ENCODE peak calls at places on chromosomes 11 and 22, in seven cellular contexts. W is H1, K is IMR-90, M is HCT116, V is HepG2, R is GM12878, B is K562. L is an unnamed sample.

GRCh38 chr11:130677486-130678153 is 229.2 kb downstream of the ADAMTS15 start:
- DNase-seq in W (peak; percentile 43), M (no peak), B (no peak), R (no peak), V (peak; percentile 32), K (peak; percentile 70), L (no peak)

GRCh38 chr22:29994027-29994715 is 86.1 kb upstream of the HORMAD2 start:
- DNase-seq in V (peak; percentile 62), W (no peak), B (no peak), K (peak; percentile 89), M (no peak), R (no peak), L (peak; percentile 26)

GRCh38 chr11:69539416-69540117 is 58.1 kb downstream of the LINC01488 start:
- DNase-seq in W (no peak), V (no peak), M (no peak), K (no peak), B (no peak), R (no peak), L (no peak)

GRCh38 chr11:8832571-8833260 is 78.3 kb upstream of the AKIP1 start:
- DNase-seq in B (no peak), V (no peak), R (peak; percentile 90), W (no peak), K (peak; percentile 83), M (no peak), L (no peak)

GRCh38 chr22:36417281-36417686 is 29.5 kb upstream of the MYH9 start:
- DNase-seq in R (no peak), K (peak; percentile 73), V (no peak), B (no peak), W (no peak), M (no peak), L (no peak)

GRCh38 chr11:58626915-58627483 is 4.5 kb downstream of the CNTF start:
- DNase-seq in K (peak; percentile 6), R (no peak), V (no peak), W (no peak), B (no peak), M (no peak), L (no peak)

GRCh38 chr11:67368621-67369020 is 4.8 kb downstream of the CLCF1 start:
- DNase-seq in K (no peak), W (no peak), R (no peak), B (no peak), V (no peak), M (no peak), L (no peak)

GRCh38 chr22:28019881-28020861 is 101.1 kb upstream of the PITPNB start:
- DNase-seq in R (no peak), W (peak; percentile 34), K (peak; percentile 60), V (peak; percentile 30), M (peak; percentile 21), B (peak; percentile 73), L (peak; percentile 52)

GRCh38 chr11:44094260-44094868 is 1.1 kb upstream of the EXT2 start:
- DNase-seq in K (peak; percentile 81), R (no peak), B (peak; percentile 85), V (peak; percentile 79), M (peak; percentile 57), W (no peak), L (peak; percentile 65)

GRCh38 chr11:65692367-65692766 is 19.7 kb upstream of the KAT5 start:
- DNase-seq in R (no peak), W (no peak), K (no peak), B (peak; percentile 62), V (no peak), M (no peak), L (no peak)

GRCh38 chr11:15605094-15605493 is 490.4 kb downstream of the INSC start:
- DNase-seq in B (no peak), V (no peak), R (no peak), M (no peak), K (no peak), W (no peak), L (no peak)

GRCh38 chr11:126318642-126319373 is 14.9 kb downstream of the DCPS start:
- DNase-seq in W (no peak), V (no peak), B (no peak), K (peak; percentile 97), R (peak; percentile 55), M (no peak), L (no peak)

GRCh38 chr11:995752-996420 is 40.6 kb downstream of the MUC6 start:
- DNase-seq in R (peak; percentile 48), M (no peak), B (no peak), W (no peak), K (no peak), V (no peak), L (no peak)

GRCh38 chr11:1276061-1276790 is 33.2 kb downstream of the TOLLIP start:
- DNase-seq in W (no peak), V (no peak), B (no peak), R (no peak), M (no peak), K (no peak), L (no peak)

GRCh38 chr11:78371221-78371899 is 46.3 kb downstream of the GAB2 start:
- DNase-seq in K (no peak), R (no peak), M (no peak), B (no peak), W (no peak), V (no peak), L (no peak)

GRCh38 chr22:42277988-42278776 is 7.7 kb upstream of the TCF20 start:
- DNase-seq in W (no peak), V (no peak), K (no peak), B (no peak), M (no peak), R (no peak), L (peak; percentile 20)

GRCh38 chr11:23021287-23021863 is 161.1 kb upstream of the CCDC179 start:
- DNase-seq in B (peak; percentile 26), M (no peak), V (peak; percentile 9), K (peak; percentile 51), R (no peak), W (peak; percentile 2), L (peak; percentile 33)

GRCh38 chr11:126963603-126964353 is 36.8 kb downstream of the KIRREL3 start:
- DNase-seq in R (no peak), W (no peak), K (peak; percentile 43), M (no peak), B (no peak), V (no peak), L (no peak)

GRCh38 chr11:69652999-69653398 is 12.0 kb downstream of the CCND1 start:
- DNase-seq in B (no peak), V (no peak), M (no peak), K (no peak), R (no peak), W (no peak), L (no peak)

GRCh38 chr11:65586676-65587075 is 8.9 kb downstream of the KCNK7 start:
- DNase-seq in V (no peak), W (no peak), B (no peak), K (no peak), R (no peak), M (no peak), L (no peak)

GRCh38 chr11:87127131-87127530 is 89.4 kb downstream of the TMEM135 start:
- DNase-seq in R (no peak), M (no peak), B (no peak), K (no peak), V (no peak), W (no peak), L (no peak)

GRCh38 chr22:49925525-49926128 is 7.2 kb downstream of the CRELD2 start:
- DNase-seq in M (no peak), V (no peak), W (no peak), R (peak; percentile 71), K (no peak), B (no peak), L (no peak)

GRCh38 chr22:28792491-28793383 is 7.6 kb downstream of the XBP1 start:
- DNase-seq in V (no peak), B (no peak), W (no peak), R (no peak), K (no peak), M (no peak), L (no peak)

GRCh38 chr22:23825246-23825905 is 13.4 kb downstream of the DERL3 start:
- DNase-seq in K (no peak), W (no peak), R (no peak), M (no peak), V (no peak), B (no peak), L (no peak)

GRCh38 chr11:16321148-16321547 is 35.2 kb downstream of the SOX6 start:
- DNase-seq in B (no peak), W (no peak), M (no peak), K (peak; percentile 30), V (no peak), R (no peak), L (no peak)

DNA sequence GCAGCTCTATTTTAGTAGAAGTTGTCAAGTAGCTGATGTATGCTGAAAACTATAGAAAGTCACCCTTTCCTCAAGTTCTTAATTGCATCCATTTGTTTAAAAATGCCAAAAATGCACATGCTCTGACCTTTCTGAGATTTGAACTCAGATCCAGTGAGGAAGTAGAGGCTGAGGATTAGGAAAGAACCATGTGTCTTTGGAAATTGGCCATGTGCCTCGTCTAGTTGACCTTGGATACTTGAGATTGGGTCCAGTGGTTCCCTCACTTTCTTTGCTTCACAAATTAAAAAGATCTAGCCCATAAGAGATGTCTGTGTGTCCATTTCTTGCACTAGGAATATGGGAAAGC is 128.3 kb downstream of the MAML2 start:
- DNase-seq in V (no peak), W (no peak), R (no peak), M (no peak), K (no peak), B (no peak), L (no peak)
- H3K9ac ChIP-seq in V (no peak overlapping the region), W (no peak overlapping the region), R (no peak overlapping the region), M (no peak overlapping the region), K (peak overlapping the region; percentile 55), B (no peak overlapping the region), L (peak overlapping the region; percentile 63)

GRCh38 chr11:73787051-73787642 is 527 bp upstream of the MRPL48 start:
- DNase-seq in W (no peak), R (no peak), K (no peak), M (no peak), B (no peak), V (no peak), L (no peak)

GRCh38 chr11:73784734-73785133 is 2.9 kb upstream of the MRPL48 start:
- DNase-seq in K (no peak), W (no peak), R (no peak), V (no peak), M (no peak), B (no peak), L (no peak)

GRCh38 chr11:73784080-73784634 is 3.5 kb upstream of the MRPL48 start:
- DNase-seq in V (peak; percentile 78), M (peak; percentile 66), R (no peak), K (peak; percentile 38), B (peak; percentile 43), W (no peak), L (no peak)

GRCh38 chr11:73783483-73784020 is 4.1 kb upstream of the MRPL48 start:
- DNase-seq in V (peak; percentile 50), B (peak; percentile 20), R (no peak), M (no peak), W (no peak), K (no peak), L (no peak)

GRCh38 chr11:73787643-73788537 is at the start of gene MRPL48:
- DNase-seq in B (peak; percentile 94), K (peak; percentile 90), V (peak; percentile 82), R (peak; percentile 72), W (peak; percentile 78), M (peak; percentile 91), L (peak; percentile 88)
- TF ChIP-seq POLR2A in B (peak; percentile 96), K (no peak), V (peak; percentile 83), R (peak; percentile 94), W (peak; percentile 77), M (peak; percentile 75), L (peak; percentile 85)

GRCh38 chr22:43733138-43733537 is 79.0 kb downstream of the EFCAB6 start:
- DNase-seq in M (no peak), W (no peak), K (no peak), B (no peak), V (no peak), R (no peak), L (no peak)
- H3K9ac ChIP-seq in M (no peak overlapping the region), W (no peak overlapping the region), K (no peak overlapping the region), B (no peak overlapping the region), V (no peak overlapping the region), R (no peak overlapping the region), L (no peak overlapping the region)

GRCh38 chr11:73154178-73154577 is 12.1 kb upstream of the FCHSD2 start:
- DNase-seq in M (no peak), R (peak; percentile 95), K (no peak), W (no peak), V (no peak), B (no peak), L (no peak)
- TF ChIP-seq POLR2A in M (no peak), R (peak; percentile 59), K (no peak), W (no peak), V (no peak), B (no peak), L (no peak)

L was measured in endothelial cell of umbilical vein.